ENCODE peak calls at places on chromosomes 4 and X, in nine cellular contexts. Y is fibroblast of lung, A is A549, B is left ventricle myocardium inferior, D is body of pancreas, H is spleen, P is IMR-90, L is left lung, J is GM23338. Q is an unnamed sample.

GRCh38 chrX:110304371-110304770 is 13.5 kb downstream of the AMMECR1 start:
- DNase-seq in P (no peak), B (no peak), A (no peak), H (no peak), J (no peak), L (no peak), Y (no peak), D (no peak), Q (no peak)

GRCh38 chr4:102625232-102625930 is 124.2 kb downstream of the NFKB1 start:
- DNase-seq in D (no peak), L (peak; percentile 64), H (peak; percentile 84), J (peak; percentile 52), B (peak; percentile 31), P (peak; percentile 54), A (peak; percentile 37), Y (no peak), Q (no peak)

GRCh38 chrX:139120760-139121159 is 409.2 kb upstream of the FGF13 start:
- DNase-seq in J (no peak), D (no peak), H (no peak), A (no peak), Y (peak; percentile 88), L (no peak), P (no peak), B (no peak), Q (no peak)

GRCh38 chr4:99359480-99360204 is 7.1 kb upstream of the ADH1C start:
- DNase-seq in H (no peak), J (no peak), B (no peak), D (no peak), Y (no peak), P (no peak), A (no peak), L (no peak), Q (no peak)

GRCh38 chr4:102500371-102501175 is 586 bp upstream of the NFKB1 start:
- DNase-seq in Y (peak; percentile 62), H (peak; percentile 91), A (peak; percentile 37), L (peak; percentile 52), J (peak; percentile 62), B (peak; percentile 72), P (peak; percentile 61), D (peak; percentile 77), Q (peak; percentile 77)

GRCh38 chr4:19329631-19330030 is 922.1 kb upstream of the SLIT2 start:
- DNase-seq in B (no peak), D (no peak), Y (peak; percentile 65), P (peak; percentile 41), A (no peak), J (no peak), L (no peak), H (no peak), Q (no peak)

GRCh38 chr4:171524913-171525312 is 288.3 kb upstream of the GALNTL6 start:
- DNase-seq in L (no peak), J (no peak), Y (no peak), A (no peak), D (no peak), B (no peak), P (no peak), H (no peak), Q (no peak)

GRCh38 chrX:49919617-49920016 is 2.8 kb upstream of the CLCN5 start:
- DNase-seq in J (peak; percentile 56), Y (peak; percentile 50), D (peak; percentile 74), A (peak; percentile 14), B (peak; percentile 42), L (peak; percentile 35), H (no peak), P (peak; percentile 46), Q (no peak)

GRCh38 chrX:133535066-133535465 is 119.8 kb upstream of the GPC4 start:
- DNase-seq in Y (no peak), L (no peak), J (no peak), P (no peak), A (no peak), B (no peak), D (no peak), H (no peak), Q (no peak)

GRCh38 chr4:127846061-127846460 is 34.6 kb upstream of the PLK4 start:
- DNase-seq in A (no peak), Y (no peak), H (no peak), L (no peak), D (no peak), P (no peak), J (no peak), B (no peak), Q (no peak)

GRCh38 chr4:1415681-1415981 is 9.4 kb upstream of the NKX1-1 start:
- DNase-seq in D (no peak), Y (no peak), H (no peak), A (no peak), L (no peak), J (no peak), P (no peak), B (no peak), Q (no peak)

GRCh38 chr4:54230479-54231418 is 1.7 kb downstream of the PDGFRA start:
- DNase-seq in J (peak; percentile 69), D (peak; percentile 23), L (no peak), A (no peak), Y (peak; percentile 70), B (peak; percentile 54), P (no peak), H (no peak), Q (no peak)

GRCh38 chrX:151359931-151360871 is 36.8 kb upstream of the VMA21 start:
- DNase-seq in B (no peak), A (no peak), P (no peak), H (peak; percentile 72), J (peak; percentile 58), L (no peak), D (peak; percentile 55), Y (no peak), Q (peak; percentile 66)

GRCh38 chr4:159414305-159414704 is 311.4 kb downstream of the RAPGEF2 start:
- DNase-seq in P (no peak), A (no peak), L (no peak), D (no peak), H (no peak), B (no peak), Y (no peak), J (no peak), Q (no peak)

GRCh38 chr4:15883611-15884243 is 54.8 kb downstream of the FGFBP1 start:
- DNase-seq in P (no peak), Y (no peak), J (no peak), B (no peak), H (no peak), D (no peak), A (no peak), L (no peak), Q (no peak)

GRCh38 chrX:133602881-133603280 is 187.6 kb upstream of the GPC4 start:
- DNase-seq in J (no peak), A (no peak), B (no peak), Y (no peak), P (no peak), D (no peak), L (no peak), H (no peak), Q (no peak)

GRCh38 chr4:47837582-47838294 is at the start of gene CORIN:
- DNase-seq in P (no peak), L (peak; percentile 36), A (no peak), H (no peak), B (no peak), D (peak; percentile 44), J (peak; percentile 70), Y (no peak), Q (peak; percentile 70)

GRCh38 chr4:119861731-119862130 is 204.9 kb downstream of the MAD2L1 start:
- DNase-seq in H (no peak), Y (peak; percentile 6), A (no peak), L (no peak), J (no peak), D (no peak), P (no peak), B (no peak), Q (no peak)

GRCh38 chrX:69130448-69130847 is 34.8 kb downstream of the PJA1 start:
- DNase-seq in J (no peak), P (no peak), A (no peak), L (no peak), D (no peak), Y (no peak), H (no peak), B (no peak), Q (no peak)

GRCh38 chr4:25080571-25080970 is 49.8 kb upstream of the LGI2 start:
- DNase-seq in L (no peak), P (no peak), J (no peak), H (no peak), B (no peak), D (no peak), A (no peak), Y (no peak), Q (no peak)

GRCh38 chr4:38872620-38873019 is 5.0 kb downstream of the FAM114A1 start:
- DNase-seq in L (no peak), J (no peak), H (no peak), P (peak; percentile 77), Y (peak; percentile 63), D (peak; percentile 57), B (no peak), A (peak; percentile 80), Q (no peak)

GRCh38 chr4:64617813-64618212 is 208.6 kb upstream of the TECRL start:
- DNase-seq in J (peak; percentile 39), B (no peak), D (no peak), A (peak; percentile 15), Y (peak; percentile 22), H (no peak), P (no peak), L (no peak), Q (no peak)

GRCh38 chrX:154797006-154797405 is 8.3 kb downstream of the MPP1 start:
- DNase-seq in D (no peak), B (no peak), L (no peak), P (no peak), H (no peak), Y (peak; percentile 27), J (peak; percentile 29), A (no peak), Q (no peak)

GRCh38 chr4:186695392-186695791 is 28.3 kb downstream of the FAT1 start:
- DNase-seq in J (no peak), Y (no peak), H (no peak), A (no peak), L (no peak), B (no peak), P (no peak), D (peak; percentile 23), Q (no peak)
- H3K27ac ChIP-seq in J (no peak overlapping the region), Y (no peak overlapping the region), H (no peak overlapping the region), A (no peak overlapping the region), L (no peak overlapping the region), B (peak overlapping the region; percentile 77), P (no peak overlapping the region), D (no peak overlapping the region), Q (no peak overlapping the region)

GRCh38 chr4:183906736-183907651 is 1.9 kb downstream of the STOX2 start:
- DNase-seq in D (peak; percentile 41), H (no peak), B (no peak), L (no peak), P (no peak), J (peak; percentile 74), A (no peak), Y (no peak), Q (peak; percentile 63)
- H3K4me3 ChIP-seq in D (peak overlapping the region; percentile 43), H (no peak overlapping the region), B (peak overlapping the region; percentile 86), L (peak overlapping the region; percentile 42), P (peak overlapping the region; percentile 60), J (peak overlapping the region; percentile 93), A (no peak overlapping the region), Y (peak overlapping the region; percentile 46), Q (peak overlapping the region; percentile 68)

GRCh38 chrX:64976673-64977040 is 407 bp upstream of the ZC4H2 start:
- DNase-seq in P (no peak), L (no peak), H (no peak), J (peak; percentile 14), D (no peak), Y (no peak), B (no peak), A (no peak), Q (no peak)
- H3K27ac ChIP-seq in P (no peak overlapping the region), L (no peak overlapping the region), H (no peak overlapping the region), J (no peak overlapping the region), D (no peak overlapping the region), Y (no peak overlapping the region), B (no peak overlapping the region), A (peak overlapping the region; percentile 35), Q (no peak overlapping the region)

GRCh38 chr4:8876982-8877779 is 5.5 kb upstream of the HMX1 start:
- DNase-seq in B (no peak), D (no peak), P (no peak), Y (no peak), L (no peak), J (peak; percentile 61), H (no peak), A (no peak), Q (no peak)
- H3K4me3 ChIP-seq in B (no peak overlapping the region), D (no peak overlapping the region), P (no peak overlapping the region), Y (no peak overlapping the region), L (no peak overlapping the region), J (peak overlapping the region; percentile 44), H (no peak overlapping the region), A (no peak overlapping the region), Q (no peak overlapping the region)

Q was measured in upper lobe of right lung.